ENCODE peak calls at places on chromosome 12, in nine cellular contexts. Q is PC-9; K is HCT116; I is heart left ventricle; Z is mesenchymal stem cell; T is HL-60; R is Peyer's patch; C is effector memory CD4-positive, alpha-beta T cell; B is aorta. D is an unnamed sample.

GRCh38 chr12:85866929-85867776 is 6.9 kb upstream of the NTS start:
- DNase-seq in Q (peak), K (peak), I (no peak), Z (peak), T (peak), R (no peak), C (no peak), B (no peak), D (no peak)

GRCh38 chr12:47717443-47718193 is 7.7 kb downstream of the ENDOU start:
- DNase-seq in Q (peak), K (no peak), I (peak), Z (peak), T (no peak), R (peak), C (peak), B (peak), D (peak)

GRCh38 chr12:70724444-70724843 is 87.2 kb upstream of the PTPRB start:
- DNase-seq in Q (no peak), K (peak), I (no peak), Z (peak), T (no peak), R (no peak), C (no peak), B (no peak), D (no peak)

GRCh38 chr12:91769736-91770135 is 375.9 kb downstream of the BTG1 start:
- DNase-seq in Q (no peak), K (no peak), I (no peak), Z (no peak), T (no peak), R (no peak), C (no peak), B (no peak), D (no peak)

GRCh38 chr12:5927732-5928516 is 17.1 kb downstream of the ANO2 start:
- DNase-seq in Q (peak), K (no peak), I (no peak), Z (no peak), T (no peak), R (no peak), C (no peak), B (no peak), D (no peak)

GRCh38 chr12:116135209-116135930 is 142.1 kb downstream of the MED13L start:
- DNase-seq in Q (peak), K (peak), I (no peak), Z (peak), T (no peak), R (no peak), C (no peak), B (no peak), D (no peak)

GRCh38 chr12:23950775-23951391 is 1.4 kb upstream of the SOX5 start:
- DNase-seq in Q (no peak), K (no peak), I (peak), Z (peak), T (no peak), R (no peak), C (no peak), B (no peak), D (no peak)

GRCh38 chr12:118436002-118436724 is 59.8 kb downstream of the SUDS3 start:
- DNase-seq in Q (no peak), K (peak), I (no peak), Z (no peak), T (no peak), R (no peak), C (no peak), B (no peak), D (no peak)

GRCh38 chr12:104295954-104296353 is 7.6 kb upstream of the EID3 start:
- DNase-seq in Q (peak), K (no peak), I (no peak), Z (no peak), T (no peak), R (no peak), C (no peak), B (no peak), D (no peak)

GRCh38 chr12:77940011-77940423 is 109.3 kb downstream of the NAV3 start:
- DNase-seq in Q (peak), K (peak), I (no peak), Z (peak), T (no peak), R (no peak), C (no peak), B (no peak), D (no peak)

GRCh38 chr12:8698830-8699330 is 1.1 kb downstream of the RIMKLB start:
- DNase-seq in Q (peak), K (no peak), I (no peak), Z (peak), T (no peak), R (no peak), C (no peak), B (no peak), D (no peak)

GRCh38 chr12:98053202-98053601 is 462.2 kb upstream of the TMPO start:
- DNase-seq in Q (no peak), K (no peak), I (no peak), Z (no peak), T (no peak), R (no peak), C (no peak), B (no peak), D (no peak)

GRCh38 chr12:31008961-31009840 is 64.5 kb upstream of the DDX11 start:
- DNase-seq in Q (no peak), K (no peak), I (no peak), Z (no peak), T (no peak), R (no peak), C (no peak), B (no peak), D (no peak)

GRCh38 chr12:256958-257357 is 5.7 kb downstream of the SLC6A13 start:
- DNase-seq in Q (no peak), K (no peak), I (no peak), Z (no peak), T (no peak), R (no peak), C (no peak), B (no peak), D (no peak)

GRCh38 chr12:108635201-108635996 is 1.7 kb upstream of the SELPLG start:
- DNase-seq in Q (no peak), K (no peak), I (no peak), Z (no peak), T (peak), R (peak), C (peak), B (peak), D (peak)

GRCh38 chr12:7917392-7918267 is 18.4 kb downstream of the SLC2A3 start:
- DNase-seq in Q (no peak), K (no peak), I (no peak), Z (peak), T (no peak), R (no peak), C (no peak), B (no peak), D (peak)

GRCh38 chr12:1662761-1663439 is 28.0 kb upstream of the ADIPOR2 start:
- DNase-seq in Q (peak), K (peak), I (peak), Z (peak), T (no peak), R (peak), C (peak), B (peak), D (peak)

GRCh38 chr12:54164402-54165145 is 24.2 kb downstream of the SMUG1 start:
- DNase-seq in Q (no peak), K (no peak), I (no peak), Z (no peak), T (no peak), R (no peak), C (no peak), B (no peak), D (no peak)

GRCh38 chr12:69000069-69000468 is 67.1 kb upstream of the CPM start:
- DNase-seq in Q (no peak), K (no peak), I (no peak), Z (no peak), T (no peak), R (no peak), C (no peak), B (no peak), D (no peak)

GRCh38 chr12:45666452-45667215 is 62.9 kb upstream of the ARID2 start:
- DNase-seq in Q (no peak), K (no peak), I (no peak), Z (no peak), T (no peak), R (no peak), C (no peak), B (no peak), D (no peak)

GRCh38 chr12:25926536-25926935 is 31.9 kb upstream of the RASSF8 start:
- DNase-seq in Q (no peak), K (no peak), I (no peak), Z (no peak), T (no peak), R (no peak), C (no peak), B (no peak), D (no peak)
- H3K4me3 ChIP-seq in Q (no peak), K (no peak), I (no peak), Z (no peak), T (no peak), R (no peak), C (no peak), B (no peak), D (no peak)

GRCh38 chr12:75825686-75826085 is 205.9 kb downstream of the PHLDA1 start:
- DNase-seq in Q (peak), K (peak), I (no peak), Z (peak), T (no peak), R (no peak), C (no peak), B (no peak), D (no peak)
- H3K4me3 ChIP-seq in Q (peak), K (no peak), I (no peak), Z (no peak), T (no peak), R (no peak), C (no peak), B (no peak), D (no peak)

GRCh38 chr12:105348142-105348541 is 17.7 kb downstream of the C12orf75 start:
- DNase-seq in Q (no peak), K (no peak), I (no peak), Z (no peak), T (no peak), R (no peak), C (no peak), B (no peak), D (no peak)
- H3K4me3 ChIP-seq in Q (no peak), K (no peak), I (no peak), Z (no peak), T (no peak), R (no peak), C (no peak), B (no peak), D (no peak)

DNA sequence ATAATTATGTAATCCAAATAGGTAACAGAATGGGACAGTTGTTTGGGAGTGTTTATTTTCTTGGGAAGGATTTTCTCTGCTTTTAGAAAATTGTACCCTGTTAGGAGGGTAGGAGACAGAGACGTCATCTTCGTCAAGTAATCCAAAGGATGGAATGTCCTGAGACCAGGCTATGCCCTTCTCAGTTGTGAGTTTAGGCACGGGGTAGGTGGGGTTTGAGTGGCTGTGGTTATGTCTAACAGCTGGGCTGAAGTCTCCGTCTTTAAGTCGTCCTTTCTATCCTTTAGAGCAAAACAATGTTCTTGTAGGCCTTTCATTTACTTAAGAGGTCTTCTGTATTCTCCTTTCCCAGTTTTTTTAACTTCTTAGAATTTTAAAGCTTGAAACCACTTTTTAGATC is 5.7 kb downstream of the SOCS2 start:
- DNase-seq in Q (no peak), K (no peak), I (no peak), Z (no peak), T (no peak), R (no peak), C (no peak), B (no peak), D (no peak)
- H3K4me3 ChIP-seq in Q (no peak), K (no peak), I (no peak), Z (no peak), T (no peak), R (no peak), C (no peak), B (no peak), D (no peak)

GRCh38 chr12:62468935-62469334 is 2.3 kb downstream of the MON2 start:
- DNase-seq in Q (no peak), K (no peak), I (no peak), Z (no peak), T (no peak), R (no peak), C (no peak), B (no peak), D (no peak)

GRCh38 chr12:62469704-62470103 is 3.1 kb downstream of the MON2 start:
- DNase-seq in Q (no peak), K (no peak), I (no peak), Z (no peak), T (no peak), R (no peak), C (no peak), B (no peak), D (no peak)

GRCh38 chr12:62466018-62466595 is 519 bp upstream of the MON2 start:
- DNase-seq in Q (no peak), K (no peak), I (no peak), Z (peak), T (no peak), R (peak), C (no peak), B (peak), D (no peak)

GRCh38 chr12:62466596-62467411 is at the start of gene MON2:
- DNase-seq in Q (peak), K (peak), I (peak), Z (peak), T (peak), R (peak), C (peak), B (peak), D (peak)

DNA sequence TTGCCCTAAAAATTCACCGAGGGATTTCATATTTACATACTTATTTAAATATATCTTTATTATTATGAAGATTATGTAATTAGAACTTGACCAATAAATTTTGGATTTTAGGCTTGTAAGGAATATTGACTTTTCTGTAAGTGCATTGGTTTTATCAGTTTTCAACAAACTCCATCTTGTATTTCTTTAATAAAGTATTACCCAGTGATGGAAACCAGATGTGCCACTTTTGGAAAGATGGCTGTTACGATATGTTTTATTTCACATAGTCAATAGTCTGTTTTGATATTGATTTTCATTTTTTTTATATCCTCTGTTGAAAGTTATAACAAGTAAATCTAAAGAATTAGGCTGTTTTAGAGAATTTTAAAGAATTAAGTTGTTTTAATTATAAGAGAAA is 1.8 kb downstream of the MON2 start:
- DNase-seq in Q (no peak), K (no peak), I (no peak), Z (no peak), T (no peak), R (no peak), C (no peak), B (no peak), D (no peak)
- H3K4me3 ChIP-seq in Q (peak), K (no peak), I (no peak), Z (no peak), T (peak), R (no peak), C (no peak), B (peak), D (no peak)

GRCh38 chr12:121128908-121129704 is 3.6 kb upstream of the P2RX7 start:
- DNase-seq in Q (no peak), K (no peak), I (peak), Z (peak), T (peak), R (peak), C (peak), B (peak), D (peak)
- H3K4me3 ChIP-seq in Q (no peak), K (no peak), I (no peak), Z (no peak), T (no peak), R (peak), C (peak), B (no peak), D (peak)

GRCh38 chr12:52860102-52860838 is 11.5 kb upstream of the KRT78 start:
- DNase-seq in Q (peak), K (no peak), I (no peak), Z (peak), T (no peak), R (no peak), C (no peak), B (peak), D (no peak)
- H3K4me3 ChIP-seq in Q (no peak), K (no peak), I (no peak), Z (no peak), T (no peak), R (no peak), C (no peak), B (no peak), D (no peak)

DNA sequence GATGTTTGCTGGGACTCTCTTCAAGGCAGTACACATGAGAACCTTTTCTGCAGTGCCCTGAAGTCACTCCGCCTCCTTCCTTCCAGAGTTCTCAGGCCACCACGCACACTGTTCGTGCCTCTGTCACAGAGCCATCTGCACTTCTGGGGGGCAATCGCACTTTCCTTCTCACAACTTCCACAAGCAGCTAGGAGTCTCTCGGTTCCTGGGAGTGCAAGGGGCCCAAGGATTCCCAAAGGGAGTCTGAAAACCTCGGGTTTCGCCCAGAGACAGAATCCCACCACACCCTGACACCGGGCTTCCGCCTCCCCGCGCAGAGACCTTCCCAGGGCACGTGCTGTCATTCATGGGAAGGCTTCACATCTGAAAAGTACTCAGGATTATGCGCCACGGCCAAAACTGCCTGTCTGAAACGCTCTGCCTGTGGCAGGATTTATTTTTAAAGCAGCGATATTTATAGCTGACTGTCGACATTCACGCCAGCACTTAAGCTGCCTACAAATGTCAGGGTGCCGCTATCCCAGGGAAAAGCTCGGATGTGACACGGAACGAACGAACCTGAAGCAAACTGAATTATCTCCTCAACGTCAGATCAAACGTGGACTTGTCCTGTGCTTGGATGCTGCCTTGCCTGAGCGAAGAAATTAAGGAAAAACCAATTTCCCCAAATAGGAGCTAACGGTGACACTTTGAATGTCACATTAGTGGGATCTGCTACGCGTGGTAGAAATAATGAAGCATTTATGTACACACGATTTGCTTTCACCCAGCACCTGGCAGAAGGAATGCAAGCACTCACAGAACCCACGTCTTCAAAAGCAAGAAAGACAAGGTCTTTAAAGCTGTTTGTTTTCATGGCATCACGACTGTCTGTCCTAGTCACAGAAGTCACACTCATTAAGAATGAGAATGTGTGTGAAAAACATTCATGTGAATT is 154.0 kb downstream of the PIWIL1 start:
- DNase-seq in Q (no peak), K (no peak), I (no peak), Z (no peak), T (no peak), R (no peak), C (no peak), B (no peak), D (no peak)
- H3K4me3 ChIP-seq in Q (no peak), K (no peak), I (no peak), Z (no peak), T (no peak), R (no peak), C (no peak), B (no peak), D (no peak)

DNA sequence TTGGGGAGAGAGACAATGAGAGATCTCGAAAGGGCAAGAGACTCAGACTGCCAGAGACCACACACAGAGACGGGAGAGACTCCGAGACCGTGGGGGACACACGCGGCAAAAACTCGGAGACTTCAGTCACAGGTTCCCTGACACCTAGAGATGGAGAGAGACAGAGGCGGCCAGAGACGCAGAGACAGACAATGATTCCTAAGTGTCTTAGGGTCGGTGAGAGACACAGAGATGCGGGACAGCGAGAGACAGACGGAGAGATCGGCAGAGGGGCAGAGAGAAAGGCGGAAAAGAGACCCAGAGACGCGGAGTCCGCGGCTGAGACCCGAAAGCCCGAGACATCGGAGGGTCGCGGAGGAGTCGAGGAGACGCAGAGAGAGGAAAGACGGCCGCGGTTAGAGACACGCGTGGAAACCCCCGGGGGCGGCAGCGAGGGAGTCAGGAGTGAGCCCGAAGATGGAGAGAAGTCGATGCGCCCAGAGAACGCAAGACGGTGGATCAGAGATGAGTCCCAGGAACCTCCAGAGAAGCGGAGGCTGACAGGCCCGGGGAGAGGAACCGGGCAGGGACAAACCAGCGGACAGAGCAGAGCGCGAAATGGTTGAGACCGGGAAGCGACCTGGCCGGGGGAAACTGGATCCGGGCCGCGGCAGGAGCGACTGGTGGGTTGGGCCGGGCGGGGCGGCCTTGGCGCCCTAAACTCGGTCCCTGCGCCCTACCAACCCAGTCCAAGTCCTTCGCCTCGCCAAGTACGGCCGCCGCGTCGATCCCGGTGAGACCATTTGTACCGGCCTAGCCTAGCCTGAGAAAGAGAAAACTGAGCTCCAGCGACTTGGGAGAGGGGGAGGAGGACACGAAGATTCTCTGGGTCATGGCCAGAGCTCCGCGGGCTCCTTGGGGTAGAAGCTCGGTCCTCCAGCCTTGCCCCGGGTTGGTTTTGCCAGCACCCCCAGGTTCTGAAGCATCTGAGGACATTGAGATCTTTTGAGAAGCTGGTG is 7.6 kb downstream of the LHX5 start:
- DNase-seq in Q (no peak), K (no peak), I (no peak), Z (peak), T (no peak), R (no peak), C (no peak), B (no peak), D (no peak)
- H3K4me3 ChIP-seq in Q (no peak), K (no peak), I (no peak), Z (no peak), T (no peak), R (no peak), C (peak), B (no peak), D (no peak)

GRCh38 chr12:34126805-34127204 is 104.5 kb downstream of the ALG10 start:
- DNase-seq in Q (no peak), K (no peak), I (no peak), Z (no peak), T (no peak), R (no peak), C (no peak), B (no peak), D (no peak)

GRCh38 chr12:34124608-34125007 is 102.3 kb downstream of the ALG10 start:
- DNase-seq in Q (no peak), K (no peak), I (no peak), Z (no peak), T (no peak), R (no peak), C (no peak), B (no peak), D (no peak)

GRCh38 chr12:34121360-34121759 is 99.1 kb downstream of the ALG10 start:
- DNase-seq in Q (peak), K (no peak), I (no peak), Z (no peak), T (no peak), R (no peak), C (no peak), B (no peak), D (no peak)

GRCh38 chr12:34126239-34126641 is 103.9 kb downstream of the ALG10 start:
- DNase-seq in Q (no peak), K (no peak), I (no peak), Z (no peak), T (no peak), R (no peak), C (no peak), B (no peak), D (no peak)
- H3K4me3 ChIP-seq in Q (peak), K (no peak), I (no peak), Z (no peak), T (no peak), R (peak), C (peak), B (no peak), D (peak)